ENCODE peak calls at places on chromosomes 16 and 17, in eight cellular contexts. One of them, this sample, is unnamed.

GRCh38 chr17:64264891-64265290 is 1.8 kb upstream of the TEX2 start:
- DNase-seq in NCI-H748 treated with DMSO at 0.1 percent for 48 hours: no peak
- DNase-seq in AML-193: no peak
- DNase-seq in activated naive CD8-positive, alpha-beta T cell treated with anti-CD3 and anti-CD28 coated beads, Interleukin-2, amount 50 U/mL, for 16 hours: no peak
- DNase-seq in right atrium auricular region: no peak
- DNase-seq in GM04504: no peak
- DNase-seq in AG10803: no peak
- DNase-seq in Karpas-422: no peak
- DNase-seq in this sample: no peak

GRCh38 chr16:70437582-70438324 is 1.1 kb downstream of the ST3GAL2 start:
- DNase-seq in right atrium auricular region: no peak
- DNase-seq in Karpas-422: peak
- DNase-seq in NCI-H748 treated with DMSO at 0.1 percent for 48 hours: no peak
- DNase-seq in activated naive CD8-positive, alpha-beta T cell treated with anti-CD3 and anti-CD28 coated beads, Interleukin-2, amount 50 U/mL, for 16 hours: no peak
- DNase-seq in AML-193: no peak
- DNase-seq in GM04504: no peak
- DNase-seq in AG10803: peak
- DNase-seq in this sample: peak

GRCh38 chr17:68344701-68345136 is 53.4 kb downstream of the ARSG start:
- DNase-seq in GM04504: no peak
- DNase-seq in NCI-H748 treated with DMSO at 0.1 percent for 48 hours: no peak
- DNase-seq in AML-193: peak
- DNase-seq in right atrium auricular region: no peak
- DNase-seq in AG10803: no peak
- DNase-seq in Karpas-422: no peak
- DNase-seq in activated naive CD8-positive, alpha-beta T cell treated with anti-CD3 and anti-CD28 coated beads, Interleukin-2, amount 50 U/mL, for 16 hours: no peak
- DNase-seq in this sample: peak

GRCh38 chr16:55955439-55955838 is 80.3 kb upstream of the CES5A start:
- DNase-seq in Karpas-422: no peak
- DNase-seq in AML-193: no peak
- DNase-seq in right atrium auricular region: no peak
- DNase-seq in AG10803: no peak
- DNase-seq in activated naive CD8-positive, alpha-beta T cell treated with anti-CD3 and anti-CD28 coated beads, Interleukin-2, amount 50 U/mL, for 16 hours: no peak
- DNase-seq in GM04504: no peak
- DNase-seq in NCI-H748 treated with DMSO at 0.1 percent for 48 hours: no peak
- DNase-seq in this sample: no peak

GRCh38 chr16:3587547-3588110 is 10.4 kb upstream of the NLRC3 start:
- DNase-seq in activated naive CD8-positive, alpha-beta T cell treated with anti-CD3 and anti-CD28 coated beads, Interleukin-2, amount 50 U/mL, for 16 hours: no peak
- DNase-seq in GM04504: no peak
- DNase-seq in AG10803: no peak
- DNase-seq in AML-193: no peak
- DNase-seq in NCI-H748 treated with DMSO at 0.1 percent for 48 hours: no peak
- DNase-seq in right atrium auricular region: no peak
- DNase-seq in Karpas-422: peak
- DNase-seq in this sample: no peak

GRCh38 chr17:45310380-45311324 is 6.2 kb downstream of the MAP3K14 start:
- DNase-seq in NCI-H748 treated with DMSO at 0.1 percent for 48 hours: peak
- DNase-seq in AML-193: peak
- DNase-seq in GM04504: no peak
- DNase-seq in Karpas-422: no peak
- DNase-seq in AG10803: no peak
- DNase-seq in right atrium auricular region: no peak
- DNase-seq in activated naive CD8-positive, alpha-beta T cell treated with anti-CD3 and anti-CD28 coated beads, Interleukin-2, amount 50 U/mL, for 16 hours: no peak
- DNase-seq in this sample: no peak

GRCh38 chr17:61221597-61222471 is 177.8 kb upstream of the TBX2 start:
- DNase-seq in NCI-H748 treated with DMSO at 0.1 percent for 48 hours: no peak
- DNase-seq in AG10803: peak
- DNase-seq in Karpas-422: no peak
- DNase-seq in activated naive CD8-positive, alpha-beta T cell treated with anti-CD3 and anti-CD28 coated beads, Interleukin-2, amount 50 U/mL, for 16 hours: no peak
- DNase-seq in right atrium auricular region: no peak
- DNase-seq in AML-193: peak
- DNase-seq in GM04504: no peak
- DNase-seq in this sample: peak

GRCh38 chr17:82012482-82013295 is 10.0 kb downstream of the CENPX start:
- DNase-seq in Karpas-422: no peak
- DNase-seq in AG10803: no peak
- DNase-seq in AML-193: no peak
- DNase-seq in activated naive CD8-positive, alpha-beta T cell treated with anti-CD3 and anti-CD28 coated beads, Interleukin-2, amount 50 U/mL, for 16 hours: no peak
- DNase-seq in NCI-H748 treated with DMSO at 0.1 percent for 48 hours: no peak
- DNase-seq in right atrium auricular region: no peak
- DNase-seq in GM04504: no peak
- DNase-seq in this sample: no peak

GRCh38 chr16:54242199-54242598 is 44.4 kb downstream of the IRX3 start:
- DNase-seq in right atrium auricular region: peak
- DNase-seq in AML-193: no peak
- DNase-seq in Karpas-422: peak
- DNase-seq in NCI-H748 treated with DMSO at 0.1 percent for 48 hours: no peak
- DNase-seq in activated naive CD8-positive, alpha-beta T cell treated with anti-CD3 and anti-CD28 coated beads, Interleukin-2, amount 50 U/mL, for 16 hours: no peak
- DNase-seq in AG10803: no peak
- DNase-seq in GM04504: no peak
- DNase-seq in this sample: no peak

GRCh38 chr17:8087942-8088230 is 370 bp upstream of the ALOX12B start:
- DNase-seq in right atrium auricular region: no peak
- DNase-seq in Karpas-422: no peak
- DNase-seq in GM04504: no peak
- DNase-seq in AML-193: no peak
- DNase-seq in AG10803: no peak
- DNase-seq in activated naive CD8-positive, alpha-beta T cell treated with anti-CD3 and anti-CD28 coated beads, Interleukin-2, amount 50 U/mL, for 16 hours: no peak
- DNase-seq in NCI-H748 treated with DMSO at 0.1 percent for 48 hours: no peak
- DNase-seq in this sample: no peak

GRCh38 chr17:42276359-42276608 is at the start of gene STAT5B:
- DNase-seq in Karpas-422: peak
- DNase-seq in right atrium auricular region: peak
- DNase-seq in activated naive CD8-positive, alpha-beta T cell treated with anti-CD3 and anti-CD28 coated beads, Interleukin-2, amount 50 U/mL, for 16 hours: peak
- DNase-seq in NCI-H748 treated with DMSO at 0.1 percent for 48 hours: peak
- DNase-seq in AG10803: peak
- DNase-seq in GM04504: no peak
- DNase-seq in AML-193: peak
- DNase-seq in this sample: peak

GRCh38 chr16:50381679-50382440 is 13.1 kb upstream of the BRD7 start:
- DNase-seq in NCI-H748 treated with DMSO at 0.1 percent for 48 hours: no peak
- DNase-seq in right atrium auricular region: no peak
- DNase-seq in GM04504: no peak
- DNase-seq in AML-193: peak
- DNase-seq in AG10803: no peak
- DNase-seq in activated naive CD8-positive, alpha-beta T cell treated with anti-CD3 and anti-CD28 coated beads, Interleukin-2, amount 50 U/mL, for 16 hours: no peak
- DNase-seq in Karpas-422: no peak
- DNase-seq in this sample: no peak

GRCh38 chr17:266701-267656 is 85.5 kb upstream of the DOC2B start:
- DNase-seq in Karpas-422: no peak
- DNase-seq in NCI-H748 treated with DMSO at 0.1 percent for 48 hours: no peak
- DNase-seq in AG10803: no peak
- DNase-seq in GM04504: no peak
- DNase-seq in AML-193: no peak
- DNase-seq in activated naive CD8-positive, alpha-beta T cell treated with anti-CD3 and anti-CD28 coated beads, Interleukin-2, amount 50 U/mL, for 16 hours: no peak
- DNase-seq in right atrium auricular region: peak
- DNase-seq in this sample: no peak

GRCh38 chr16:61214780-61215179 is 821.5 kb downstream of the CDH8 start:
- DNase-seq in right atrium auricular region: no peak
- DNase-seq in AG10803: no peak
- DNase-seq in activated naive CD8-positive, alpha-beta T cell treated with anti-CD3 and anti-CD28 coated beads, Interleukin-2, amount 50 U/mL, for 16 hours: no peak
- DNase-seq in Karpas-422: no peak
- DNase-seq in GM04504: no peak
- DNase-seq in NCI-H748 treated with DMSO at 0.1 percent for 48 hours: no peak
- DNase-seq in AML-193: no peak
- DNase-seq in this sample: no peak

GRCh38 chr17:31339906-31340661 is 18.7 kb upstream of the EVI2A start:
- DNase-seq in activated naive CD8-positive, alpha-beta T cell treated with anti-CD3 and anti-CD28 coated beads, Interleukin-2, amount 50 U/mL, for 16 hours: no peak
- DNase-seq in AML-193: no peak
- DNase-seq in right atrium auricular region: no peak
- DNase-seq in AG10803: peak
- DNase-seq in GM04504: no peak
- DNase-seq in Karpas-422: no peak
- DNase-seq in NCI-H748 treated with DMSO at 0.1 percent for 48 hours: no peak
- DNase-seq in this sample: peak

GRCh38 chr17:61328351-61328750 is 71.3 kb upstream of the TBX2 start:
- DNase-seq in AML-193: no peak
- DNase-seq in NCI-H748 treated with DMSO at 0.1 percent for 48 hours: no peak
- DNase-seq in Karpas-422: no peak
- DNase-seq in GM04504: no peak
- DNase-seq in AG10803: no peak
- DNase-seq in activated naive CD8-positive, alpha-beta T cell treated with anti-CD3 and anti-CD28 coated beads, Interleukin-2, amount 50 U/mL, for 16 hours: no peak
- DNase-seq in right atrium auricular region: no peak
- DNase-seq in this sample: no peak

GRCh38 chr17:40612510-40613244 is 34.9 kb downstream of the SMARCE1 start:
- DNase-seq in AML-193: no peak
- DNase-seq in right atrium auricular region: no peak
- DNase-seq in activated naive CD8-positive, alpha-beta T cell treated with anti-CD3 and anti-CD28 coated beads, Interleukin-2, amount 50 U/mL, for 16 hours: no peak
- DNase-seq in AG10803: no peak
- DNase-seq in NCI-H748 treated with DMSO at 0.1 percent for 48 hours: no peak
- DNase-seq in Karpas-422: no peak
- DNase-seq in GM04504: no peak
- DNase-seq in this sample: no peak

GRCh38 chr17:29136998-29137730 is 43.0 kb downstream of the MYO18A start:
- DNase-seq in right atrium auricular region: no peak
- DNase-seq in NCI-H748 treated with DMSO at 0.1 percent for 48 hours: no peak
- DNase-seq in GM04504: no peak
- DNase-seq in activated naive CD8-positive, alpha-beta T cell treated with anti-CD3 and anti-CD28 coated beads, Interleukin-2, amount 50 U/mL, for 16 hours: no peak
- DNase-seq in AG10803: peak
- DNase-seq in Karpas-422: no peak
- DNase-seq in AML-193: no peak
- DNase-seq in this sample: peak

GRCh38 chr17:67439269-67439668 is 62.2 kb downstream of the PITPNC1 start:
- DNase-seq in activated naive CD8-positive, alpha-beta T cell treated with anti-CD3 and anti-CD28 coated beads, Interleukin-2, amount 50 U/mL, for 16 hours: no peak
- DNase-seq in AG10803: no peak
- DNase-seq in NCI-H748 treated with DMSO at 0.1 percent for 48 hours: no peak
- DNase-seq in GM04504: no peak
- DNase-seq in AML-193: no peak
- DNase-seq in Karpas-422: no peak
- DNase-seq in right atrium auricular region: no peak
- DNase-seq in this sample: no peak

GRCh38 chr17:48751172-48751571 is 22.6 kb upstream of the HOXB13 start:
- DNase-seq in right atrium auricular region: no peak
- DNase-seq in AML-193: no peak
- DNase-seq in NCI-H748 treated with DMSO at 0.1 percent for 48 hours: no peak
- DNase-seq in AG10803: no peak
- DNase-seq in GM04504: no peak
- DNase-seq in activated naive CD8-positive, alpha-beta T cell treated with anti-CD3 and anti-CD28 coated beads, Interleukin-2, amount 50 U/mL, for 16 hours: no peak
- DNase-seq in Karpas-422: no peak
- DNase-seq in this sample: no peak

GRCh38 chr16:79897444-79898146 is 297.1 kb upstream of the MAF start:
- DNase-seq in right atrium auricular region: no peak
- DNase-seq in NCI-H748 treated with DMSO at 0.1 percent for 48 hours: no peak
- DNase-seq in Karpas-422: no peak
- DNase-seq in activated naive CD8-positive, alpha-beta T cell treated with anti-CD3 and anti-CD28 coated beads, Interleukin-2, amount 50 U/mL, for 16 hours: no peak
- DNase-seq in GM04504: no peak
- DNase-seq in AG10803: no peak
- DNase-seq in AML-193: no peak
- DNase-seq in this sample: peak

GRCh38 chr17:57570740-57571344 is 174.3 kb downstream of the CCDC182 start:
- DNase-seq in AG10803: no peak
- DNase-seq in AML-193: no peak
- DNase-seq in Karpas-422: no peak
- DNase-seq in NCI-H748 treated with DMSO at 0.1 percent for 48 hours: no peak
- DNase-seq in right atrium auricular region: no peak
- DNase-seq in GM04504: no peak
- DNase-seq in activated naive CD8-positive, alpha-beta T cell treated with anti-CD3 and anti-CD28 coated beads, Interleukin-2, amount 50 U/mL, for 16 hours: no peak
- DNase-seq in this sample: no peak

GRCh38 chr17:44919885-44920564 is 4.7 kb upstream of the GFAP start:
- DNase-seq in AML-193: peak
- DNase-seq in AG10803: peak
- DNase-seq in right atrium auricular region: peak
- DNase-seq in Karpas-422: peak
- DNase-seq in activated naive CD8-positive, alpha-beta T cell treated with anti-CD3 and anti-CD28 coated beads, Interleukin-2, amount 50 U/mL, for 16 hours: no peak
- DNase-seq in NCI-H748 treated with DMSO at 0.1 percent for 48 hours: peak
- DNase-seq in GM04504: peak
- DNase-seq in this sample: peak

GRCh38 chr17:78154903-78155811 is 9.0 kb downstream of the C17orf99 start:
- DNase-seq in AG10803: no peak
- DNase-seq in activated naive CD8-positive, alpha-beta T cell treated with anti-CD3 and anti-CD28 coated beads, Interleukin-2, amount 50 U/mL, for 16 hours: no peak
- DNase-seq in NCI-H748 treated with DMSO at 0.1 percent for 48 hours: no peak
- DNase-seq in right atrium auricular region: no peak
- DNase-seq in AML-193: peak
- DNase-seq in GM04504: no peak
- DNase-seq in Karpas-422: no peak
- DNase-seq in this sample: no peak

GRCh38 chr16:11526921-11527320 is 59.8 kb downstream of the LITAF start:
- DNase-seq in right atrium auricular region: no peak
- DNase-seq in NCI-H748 treated with DMSO at 0.1 percent for 48 hours: no peak
- DNase-seq in activated naive CD8-positive, alpha-beta T cell treated with anti-CD3 and anti-CD28 coated beads, Interleukin-2, amount 50 U/mL, for 16 hours: no peak
- DNase-seq in Karpas-422: no peak
- DNase-seq in AML-193: no peak
- DNase-seq in GM04504: no peak
- DNase-seq in AG10803: no peak
- DNase-seq in this sample: no peak

GRCh38 chr17:17900615-17901520 is 64.1 kb upstream of the SREBF1 start:
- DNase-seq in GM04504: peak
- DNase-seq in AG10803: peak
- DNase-seq in NCI-H748 treated with DMSO at 0.1 percent for 48 hours: no peak
- DNase-seq in Karpas-422: no peak
- DNase-seq in right atrium auricular region: peak
- DNase-seq in activated naive CD8-positive, alpha-beta T cell treated with anti-CD3 and anti-CD28 coated beads, Interleukin-2, amount 50 U/mL, for 16 hours: no peak
- DNase-seq in AML-193: peak
- DNase-seq in this sample: peak

GRCh38 chr17:55451203-55451641 is 29.6 kb upstream of the MMD start:
- DNase-seq in GM04504: peak
- DNase-seq in NCI-H748 treated with DMSO at 0.1 percent for 48 hours: no peak
- DNase-seq in Karpas-422: no peak
- DNase-seq in activated naive CD8-positive, alpha-beta T cell treated with anti-CD3 and anti-CD28 coated beads, Interleukin-2, amount 50 U/mL, for 16 hours: no peak
- DNase-seq in right atrium auricular region: no peak
- DNase-seq in AML-193: no peak
- DNase-seq in AG10803: peak
- DNase-seq in this sample: peak

GRCh38 chr17:2070241-2071023 is 15.5 kb downstream of the HIC1 start:
- DNase-seq in AML-193: no peak
- DNase-seq in NCI-H748 treated with DMSO at 0.1 percent for 48 hours: no peak
- DNase-seq in Karpas-422: peak
- DNase-seq in GM04504: no peak
- DNase-seq in activated naive CD8-positive, alpha-beta T cell treated with anti-CD3 and anti-CD28 coated beads, Interleukin-2, amount 50 U/mL, for 16 hours: no peak
- DNase-seq in AG10803: no peak
- DNase-seq in right atrium auricular region: no peak
- DNase-seq in this sample: no peak

GRCh38 chr17:21042434-21043295 is at the start of gene USP22:
- DNase-seq in activated naive CD8-positive, alpha-beta T cell treated with anti-CD3 and anti-CD28 coated beads, Interleukin-2, amount 50 U/mL, for 16 hours: no peak
- DNase-seq in GM04504: no peak
- DNase-seq in AML-193: peak
- DNase-seq in NCI-H748 treated with DMSO at 0.1 percent for 48 hours: peak
- DNase-seq in right atrium auricular region: no peak
- DNase-seq in Karpas-422: no peak
- DNase-seq in AG10803: no peak
- DNase-seq in this sample: no peak

This sample was measured in EL.